ENCODE peak calls at places on chromosome 7, in five cellular contexts. One of them, this sample, is unnamed.

GRCh38 chr7:43700059-43700501 is 29.2 kb downstream of the COA1 start:
- DNase-seq in IMR-90: peak
- DNase-seq in mesendoderm: peak
- DNase-seq in mesenchymal stem cell: peak
- DNase-seq in trophoblast cell: no peak
- DNase-seq in this sample: no peak

GRCh38 chr7:97752215-97752614 is 20.3 kb downstream of the TAC1 start:
- DNase-seq in IMR-90: no peak
- DNase-seq in mesendoderm: no peak
- DNase-seq in mesenchymal stem cell: no peak
- DNase-seq in trophoblast cell: no peak
- DNase-seq in this sample: no peak

GRCh38 chr7:45715471-45716352 is 141.5 kb downstream of the ADCY1 start:
- DNase-seq in IMR-90: no peak
- DNase-seq in mesendoderm: no peak
- DNase-seq in mesenchymal stem cell: no peak
- DNase-seq in trophoblast cell: no peak
- DNase-seq in this sample: peak

GRCh38 chr7:22787936-22788335 is 34.7 kb downstream of the TOMM7 start:
- DNase-seq in IMR-90: peak
- DNase-seq in mesendoderm: no peak
- DNase-seq in mesenchymal stem cell: no peak
- DNase-seq in trophoblast cell: no peak
- DNase-seq in this sample: no peak

GRCh38 chr7:81625311-81625651 is 144.6 kb downstream of the HGF start:
- DNase-seq in IMR-90: no peak
- DNase-seq in mesendoderm: no peak
- DNase-seq in mesenchymal stem cell: no peak
- DNase-seq in trophoblast cell: no peak
- DNase-seq in this sample: no peak

GRCh38 chr7:98774893-98775292 is 94.9 kb downstream of the TMEM130 start:
- DNase-seq in IMR-90: no peak
- DNase-seq in mesendoderm: no peak
- DNase-seq in mesenchymal stem cell: no peak
- DNase-seq in trophoblast cell: no peak
- DNase-seq in this sample: no peak

GRCh38 chr7:112789453-112789823 is 755 bp downstream of the TMEM168 start:
- DNase-seq in IMR-90: no peak
- DNase-seq in mesendoderm: no peak
- DNase-seq in mesenchymal stem cell: no peak
- DNase-seq in trophoblast cell: no peak
- DNase-seq in this sample: no peak

GRCh38 chr7:130966246-130967009 is 232.4 kb upstream of the KLF14 start:
- DNase-seq in IMR-90: peak
- DNase-seq in mesendoderm: no peak
- DNase-seq in mesenchymal stem cell: no peak
- DNase-seq in trophoblast cell: no peak
- DNase-seq in this sample: no peak

GRCh38 chr7:95028683-95029082 is 121.3 kb downstream of the PPP1R9A start:
- DNase-seq in IMR-90: no peak
- DNase-seq in mesendoderm: no peak
- DNase-seq in mesenchymal stem cell: peak
- DNase-seq in trophoblast cell: no peak
- DNase-seq in this sample: no peak

GRCh38 chr7:13908667-13909382 is 80.6 kb downstream of the ETV1 start:
- DNase-seq in IMR-90: no peak
- DNase-seq in mesendoderm: peak
- DNase-seq in mesenchymal stem cell: no peak
- DNase-seq in trophoblast cell: no peak
- DNase-seq in this sample: no peak

GRCh38 chr7:73844131-73844547 is 1.8 kb upstream of the METTL27 start:
- DNase-seq in IMR-90: no peak
- DNase-seq in mesendoderm: peak
- DNase-seq in mesenchymal stem cell: no peak
- DNase-seq in trophoblast cell: no peak
- DNase-seq in this sample: no peak

GRCh38 chr7:41319601-41320000 is 383.3 kb downstream of the INHBA start:
- DNase-seq in IMR-90: no peak
- DNase-seq in mesendoderm: no peak
- DNase-seq in mesenchymal stem cell: no peak
- DNase-seq in trophoblast cell: no peak
- DNase-seq in this sample: no peak

GRCh38 chr7:45670227-45670626 is 96.1 kb downstream of the ADCY1 start:
- DNase-seq in IMR-90: no peak
- DNase-seq in mesendoderm: no peak
- DNase-seq in mesenchymal stem cell: no peak
- DNase-seq in trophoblast cell: no peak
- DNase-seq in this sample: peak

GRCh38 chr7:66326501-66327180 is 121.5 kb downstream of the TPST1 start:
- DNase-seq in IMR-90: peak
- DNase-seq in mesendoderm: no peak
- DNase-seq in mesenchymal stem cell: peak
- DNase-seq in trophoblast cell: peak
- DNase-seq in this sample: no peak

GRCh38 chr7:83427929-83428328 is 221.0 kb downstream of the SEMA3E start:
- DNase-seq in IMR-90: no peak
- DNase-seq in mesendoderm: peak
- DNase-seq in mesenchymal stem cell: no peak
- DNase-seq in trophoblast cell: no peak
- DNase-seq in this sample: no peak

GRCh38 chr7:696426-697258 is 29.9 kb upstream of the DNAAF5 start:
- DNase-seq in IMR-90: no peak
- DNase-seq in mesendoderm: no peak
- DNase-seq in mesenchymal stem cell: no peak
- DNase-seq in trophoblast cell: no peak
- DNase-seq in this sample: no peak

GRCh38 chr7:36275735-36276284 is 113.9 kb upstream of the ANLN start:
- DNase-seq in IMR-90: no peak
- DNase-seq in mesendoderm: no peak
- DNase-seq in mesenchymal stem cell: no peak
- DNase-seq in trophoblast cell: no peak
- DNase-seq in this sample: no peak

GRCh38 chr7:40306596-40306995 is 171.8 kb downstream of the SUGCT start:
- DNase-seq in IMR-90: peak
- DNase-seq in mesendoderm: no peak
- DNase-seq in mesenchymal stem cell: peak
- DNase-seq in trophoblast cell: no peak
- DNase-seq in this sample: no peak

GRCh38 chr7:151274936-151275812 is 26.7 kb upstream of the SMARCD3 start:
- DNase-seq in IMR-90: no peak
- DNase-seq in mesendoderm: no peak
- DNase-seq in mesenchymal stem cell: no peak
- DNase-seq in trophoblast cell: no peak
- DNase-seq in this sample: no peak
- H2BK120ac ChIP-seq in IMR-90: no peak
- H2BK120ac ChIP-seq in mesendoderm: no peak
- H2BK120ac ChIP-seq in mesenchymal stem cell: no peak
- H2BK120ac ChIP-seq in trophoblast cell: no peak
- H2BK120ac ChIP-seq in this sample: no peak

GRCh38 chr7:127905491-127906330 is 125.5 kb downstream of the LRRC4 start:
- DNase-seq in IMR-90: peak
- DNase-seq in mesendoderm: peak
- DNase-seq in mesenchymal stem cell: peak
- DNase-seq in trophoblast cell: peak
- DNase-seq in this sample: no peak

GRCh38 chr7:127907110-127907509 is 124.1 kb downstream of the LRRC4 start:
- DNase-seq in IMR-90: no peak
- DNase-seq in mesendoderm: no peak
- DNase-seq in mesenchymal stem cell: no peak
- DNase-seq in trophoblast cell: no peak
- DNase-seq in this sample: no peak

GRCh38 chr7:127904706-127905056 is 126.6 kb downstream of the LRRC4 start:
- DNase-seq in IMR-90: peak
- DNase-seq in mesendoderm: peak
- DNase-seq in mesenchymal stem cell: peak
- DNase-seq in trophoblast cell: no peak
- DNase-seq in this sample: no peak

GRCh38 chr7:127901895-127902703 is 129.1 kb downstream of the LRRC4 start:
- DNase-seq in IMR-90: no peak
- DNase-seq in mesendoderm: no peak
- DNase-seq in mesenchymal stem cell: peak
- DNase-seq in trophoblast cell: no peak
- DNase-seq in this sample: no peak

DNA sequence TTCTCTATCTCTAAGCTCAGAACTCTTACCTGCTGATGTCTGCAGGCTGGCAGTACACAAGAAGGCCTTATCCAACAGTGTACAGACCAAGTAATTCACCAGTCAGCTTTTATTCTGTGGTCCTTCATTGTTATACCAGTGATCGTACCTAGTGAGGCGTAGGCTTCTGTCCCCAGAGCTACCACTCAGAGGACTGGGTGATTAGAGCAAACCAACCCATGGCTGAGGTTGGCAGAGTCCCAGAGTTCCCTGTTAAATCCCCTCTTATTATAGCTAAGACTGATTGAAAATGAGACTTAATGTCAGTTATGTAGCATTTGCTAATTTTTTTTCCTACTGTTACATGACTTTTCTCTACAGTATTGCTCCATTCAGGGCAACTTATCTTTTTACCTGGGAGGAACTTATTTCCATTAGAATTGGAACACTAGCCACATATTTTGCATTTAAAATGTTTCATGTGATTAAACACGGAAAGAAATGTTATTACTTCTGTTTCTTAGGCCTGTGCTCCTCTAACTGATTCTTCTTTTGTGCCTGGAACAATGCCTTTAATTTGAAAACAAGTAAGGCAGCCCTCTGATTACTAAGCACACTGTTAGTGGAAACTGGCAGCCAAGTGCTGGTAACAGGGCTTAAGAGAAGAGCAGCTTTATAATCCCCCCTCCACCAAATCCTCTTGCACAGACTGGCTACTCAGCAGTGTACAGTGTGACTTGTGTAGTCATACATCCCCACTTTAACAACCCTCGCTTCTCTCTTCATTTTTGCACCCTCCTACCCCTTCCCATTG is 127.1 kb downstream of the LRRC4 start:
- DNase-seq in IMR-90: no peak
- DNase-seq in mesendoderm: no peak
- DNase-seq in mesenchymal stem cell: no peak
- DNase-seq in trophoblast cell: no peak
- DNase-seq in this sample: no peak
- H3K9ac ChIP-seq in IMR-90: no peak
- H3K9ac ChIP-seq in mesendoderm: no peak
- H3K9ac ChIP-seq in mesenchymal stem cell: no peak
- H3K9ac ChIP-seq in trophoblast cell: no peak
- H3K9ac ChIP-seq in this sample: no peak

DNA sequence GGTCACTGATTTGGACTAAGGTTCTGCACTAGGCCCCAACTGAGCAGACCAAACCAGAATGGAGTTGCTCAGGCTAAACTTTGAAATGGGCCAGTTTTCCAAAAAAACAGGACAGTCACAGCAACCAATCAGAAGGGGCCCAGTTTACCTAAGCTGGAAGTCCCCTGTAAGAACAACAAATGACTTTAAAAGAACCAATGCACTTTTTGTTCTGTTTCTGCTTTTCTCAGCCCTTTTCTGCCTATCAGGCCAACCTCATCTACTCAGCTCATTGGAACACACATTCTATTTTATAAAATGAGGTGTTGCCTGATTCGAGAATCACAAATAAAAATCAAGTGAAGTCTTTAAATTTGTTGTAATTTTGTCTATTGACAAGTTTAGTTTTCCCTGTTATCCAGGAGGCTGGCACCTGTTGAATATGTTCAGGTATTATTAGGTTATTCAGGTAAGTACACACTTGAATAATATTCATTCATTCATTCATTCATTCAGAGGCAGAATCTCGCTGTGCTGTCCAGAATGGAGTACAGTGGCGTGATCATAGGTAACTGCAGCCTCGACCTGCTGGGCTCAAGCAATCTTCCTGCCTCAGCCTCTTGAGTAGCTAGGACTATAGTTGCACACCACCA is 168.7 kb downstream of the TAX1BP1 start:
- DNase-seq in IMR-90: no peak
- DNase-seq in mesendoderm: no peak
- DNase-seq in mesenchymal stem cell: no peak
- DNase-seq in trophoblast cell: no peak
- DNase-seq in this sample: no peak
- H2BK120ac ChIP-seq in IMR-90: no peak
- H2BK120ac ChIP-seq in mesendoderm: no peak
- H2BK120ac ChIP-seq in mesenchymal stem cell: no peak
- H2BK120ac ChIP-seq in trophoblast cell: no peak
- H2BK120ac ChIP-seq in this sample: no peak

DNA sequence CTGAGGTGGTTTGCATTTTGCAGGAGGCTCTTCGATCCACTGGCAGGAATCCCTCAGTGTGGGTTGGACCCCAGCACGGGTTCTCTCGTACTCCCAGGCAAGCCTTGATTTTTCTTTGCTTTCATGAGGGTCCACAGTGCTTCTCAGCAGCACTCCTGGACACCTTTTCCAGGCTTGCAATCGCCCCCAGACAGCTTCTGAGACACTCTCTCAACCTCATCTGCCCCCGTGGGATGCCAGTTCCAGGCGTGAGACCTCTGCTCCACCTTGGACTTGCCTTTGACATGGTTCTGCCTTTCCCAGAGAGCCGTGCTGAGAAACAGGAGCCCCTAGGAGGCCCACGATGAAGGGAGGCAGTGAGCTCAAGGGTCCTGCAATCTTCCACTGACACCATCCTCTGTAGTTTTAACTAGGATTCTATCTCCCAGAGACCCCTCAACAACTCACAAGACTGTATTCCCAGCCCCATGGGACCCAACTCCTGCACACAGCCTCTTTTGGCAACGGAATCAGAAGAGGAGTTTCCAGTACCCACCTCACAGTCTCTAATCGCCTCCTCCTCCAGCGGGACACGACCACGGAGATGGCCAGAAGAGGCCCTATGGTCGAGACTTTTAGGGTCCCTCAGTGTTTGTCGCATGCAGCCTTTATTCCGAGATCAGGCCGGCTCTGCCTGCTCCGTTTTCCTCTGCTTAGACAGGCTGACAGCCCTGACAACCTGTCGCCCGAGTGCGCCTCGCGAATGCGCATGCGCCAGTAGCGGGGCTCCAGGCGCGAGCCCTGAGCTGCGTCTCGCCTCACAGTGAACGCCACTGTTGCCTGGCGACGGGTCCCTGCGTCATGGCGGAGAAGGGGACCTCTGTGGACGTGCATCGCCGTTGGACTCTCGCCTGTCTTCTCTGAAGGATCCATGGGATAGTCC is 26.0 kb upstream of the ZNF273 start:
- DNase-seq in IMR-90: no peak
- DNase-seq in mesendoderm: peak
- DNase-seq in mesenchymal stem cell: no peak
- DNase-seq in trophoblast cell: peak
- DNase-seq in this sample: peak
- H3K9ac ChIP-seq in IMR-90: no peak
- H3K9ac ChIP-seq in mesendoderm: no peak
- H3K9ac ChIP-seq in mesenchymal stem cell: peak
- H3K9ac ChIP-seq in trophoblast cell: no peak
- H3K9ac ChIP-seq in this sample: no peak